ENCODE peak calls at places on chromosomes 4 and X, in four cellular contexts. V is K562, R is HepG2, E is GM12878. J is an unnamed sample.
A peak's percentile ranks its signal among the peaks of the same experiment; 100 is the strongest.

GRCh38 chr4:71259911-71260331 is 78.9 kb upstream of the SLC4A4 start:
- DNase-seq in V (no peak), R (no peak), E (no peak), J (no peak)

GRCh38 chr4:121096629-121097028 is 24.3 kb upstream of the NDNF start:
- DNase-seq in V (peak; percentile 6), R (peak; percentile 7), E (no peak), J (no peak)

GRCh38 chr4:183681119-183681518 is 22.0 kb downstream of the TRAPPC11 start:
- DNase-seq in V (no peak), R (no peak), E (no peak), J (no peak)

GRCh38 chr4:160136021-160136420 is 1033.1 kb downstream of the RAPGEF2 start:
- DNase-seq in V (no peak), R (no peak), E (no peak), J (no peak)

GRCh38 chrX:8413279-8413678 is 51.4 kb upstream of the VCX3B start:
- DNase-seq in V (no peak), R (no peak), E (no peak), J (no peak)

GRCh38 chr4:76782837-76783236 is 115.1 kb downstream of the SOWAHB start:
- DNase-seq in V (no peak), R (no peak), E (no peak), J (no peak)

GRCh38 chr4:185254434-185254833 is 45.0 kb downstream of the SNX25 start:
- DNase-seq in V (no peak), R (peak; percentile 58), E (no peak), J (no peak)

GRCh38 chr4:85113706-85114105 is 147.2 kb upstream of the WDFY3 start:
- DNase-seq in V (no peak), R (no peak), E (no peak), J (no peak)

GRCh38 chr4:113901994-113902787 is 77.3 kb downstream of the ARSJ start:
- DNase-seq in V (no peak), R (peak; percentile 34), E (no peak), J (no peak)

GRCh38 chr4:48960988-48961635 is 25.0 kb upstream of the CWH43 start:
- DNase-seq in V (no peak), R (no peak), E (no peak), J (no peak)

GRCh38 chr4:104976258-104976657 is 170.4 kb upstream of the TET2 start:
- DNase-seq in V (no peak), R (no peak), E (no peak), J (no peak)

GRCh38 chr4:40308528-40309122 is 26.5 kb upstream of the CHRNA9 start:
- DNase-seq in V (no peak), R (no peak), E (no peak), J (peak; percentile 28)

GRCh38 chr4:6705638-6706037 is 4.0 kb downstream of the MRFAP1L1 start:
- DNase-seq in V (no peak), R (no peak), E (no peak), J (no peak)

GRCh38 chr4:145681956-145682355 is 2.0 kb downstream of the C4orf51 start:
- DNase-seq in V (no peak), R (no peak), E (no peak), J (no peak)

GRCh38 chr4:9999956-10000551 is 21.2 kb downstream of the SLC2A9 start:
- DNase-seq in V (no peak), R (no peak), E (no peak), J (no peak)

GRCh38 chr4:140952709-140953108 is 180.6 kb downstream of the RNF150 start:
- DNase-seq in V (no peak), R (no peak), E (no peak), J (no peak)

GRCh38 chr4:55634417-55635128 is 1.5 kb downstream of the NMU start:
- DNase-seq in V (no peak), R (no peak), E (no peak), J (no peak)

GRCh38 chr4:150176559-150176958 is 98.3 kb downstream of the DCLK2 start:
- DNase-seq in V (no peak), R (no peak), E (no peak), J (no peak)

GRCh38 chr4:1973218-1973617 is 35.6 kb downstream of the NELFA start:
- DNase-seq in V (no peak), R (no peak), E (no peak), J (no peak)

GRCh38 chr4:86564795-86565194 is 29.3 kb upstream of the PTPN13 start:
- DNase-seq in V (no peak), R (no peak), E (no peak), J (no peak)

GRCh38 chr4:29309050-29309449 is 1411.1 kb upstream of the PCDH7 start:
- DNase-seq in V (no peak), R (no peak), E (no peak), J (no peak)

GRCh38 chr4:140704392-140704955 is 51.7 kb downstream of the TBC1D9 start:
- DNase-seq in V (no peak), R (no peak), E (no peak), J (no peak)

GRCh38 chr4:138512766-138513165 is 270.6 kb upstream of the SLC7A11 start:
- DNase-seq in V (no peak), R (no peak), E (no peak), J (no peak)

GRCh38 chrX:101999644-102000539 is 68.1 kb upstream of the ZMAT1 start:
- DNase-seq in V (no peak), R (no peak), E (no peak), J (peak; percentile 45)

GRCh38 chrX:5976332-5976731 is 252.3 kb downstream of the NLGN4X start:
- DNase-seq in V (no peak), R (no peak), E (no peak), J (no peak)

GRCh38 chr4:73816814-73817213 is 19.7 kb upstream of the CXCL6 start:
- DNase-seq in V (no peak), R (no peak), E (no peak), J (no peak)

GRCh38 chr4:925171-925570 is 6.9 kb downstream of the GAK start:
- DNase-seq in V (no peak), R (no peak), E (no peak), J (no peak)

GRCh38 chrX:254630-255215 is 26.5 kb upstream of the PLCXD1 start:
- DNase-seq in V (no peak), R (no peak), E (no peak), J (no peak)

GRCh38 chr4:76055005-76055404 is 19.1 kb upstream of the CXCL11 start:
- DNase-seq in V (no peak), R (no peak), E (peak; percentile 74), J (no peak)

GRCh38 chrX:24214568-24214967 is 65.0 kb downstream of the ZFX start:
- DNase-seq in V (no peak), R (no peak), E (no peak), J (no peak)

GRCh38 chrX:111823068-111823467 is 52.9 kb upstream of the TRPC5OS start:
- DNase-seq in V (peak; percentile 36), R (no peak), E (no peak), J (peak; percentile 68)

GRCh38 chr4:139815646-139816601 is 150.3 kb downstream of the MGST2 start:
- DNase-seq in V (peak; percentile 17), R (no peak), E (no peak), J (peak; percentile 53)

GRCh38 chr4:38114435-38114834 is 154.2 kb downstream of the PTTG2 start:
- DNase-seq in V (no peak), R (no peak), E (no peak), J (no peak)

GRCh38 chr4:144399927-144400326 is 246.0 kb upstream of the HHIP start:
- DNase-seq in V (no peak), R (no peak), E (no peak), J (no peak)

DNA sequence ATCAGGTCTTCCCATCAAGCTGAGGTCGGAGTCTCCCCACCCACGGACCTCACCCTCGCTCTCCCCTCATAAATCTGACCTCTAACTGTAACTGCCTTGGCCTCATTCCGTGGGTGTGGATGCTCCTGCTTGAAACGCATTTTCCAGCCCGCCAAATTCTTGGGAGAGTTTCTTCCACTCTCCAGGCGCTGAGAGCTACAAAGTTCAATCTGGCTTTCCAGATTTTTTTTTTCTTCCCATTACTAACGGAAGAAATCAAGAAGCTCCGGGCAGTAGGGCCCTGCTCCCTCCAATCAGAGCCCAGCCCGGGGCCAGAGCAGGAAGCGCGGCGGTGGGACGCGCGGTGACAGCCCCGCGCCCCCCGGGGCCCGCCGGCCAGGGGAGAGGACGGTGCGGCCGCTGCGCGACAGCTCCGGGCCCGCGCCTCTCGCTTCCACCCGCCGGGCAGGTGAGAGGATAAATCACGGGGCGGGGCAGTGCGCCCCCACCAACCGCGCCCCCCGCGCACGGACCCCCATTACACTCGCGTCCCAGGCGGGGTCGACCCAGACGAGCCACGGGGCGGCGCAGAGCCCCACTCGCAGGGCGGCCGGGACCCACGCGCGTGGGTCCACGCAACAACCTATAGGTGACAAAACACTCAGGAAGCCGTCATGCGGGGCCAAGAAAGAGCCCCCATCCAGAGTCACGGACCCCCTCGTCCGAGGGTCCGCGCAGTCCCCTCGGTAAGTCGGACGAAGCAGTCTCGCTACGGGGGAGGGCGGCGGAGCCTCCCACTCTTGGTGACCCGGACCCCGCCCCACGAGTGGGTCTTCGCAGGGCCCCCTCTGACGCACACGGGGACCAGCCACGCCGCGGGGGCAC is 916 bp downstream of the AFAP1 start:
- DNase-seq in V (no peak), R (no peak), E (no peak), J (peak; percentile 36)
- TF ChIP-seq ATF3 in V (no peak), R (no peak), E (no peak), J (no peak)

GRCh38 chr4:95729596-95729995 is 110.3 kb upstream of the PDHA2 start:
- DNase-seq in V (no peak), R (no peak), E (no peak), J (peak; percentile 22)
- TF ChIP-seq ETV6 in V (no peak), R (no peak), E (no peak), J (no peak)

GRCh38 chr4:169485791-169486742 is 126.3 kb downstream of the NEK1 start:
- DNase-seq in V (peak; percentile 14), R (peak; percentile 36), E (peak; percentile 68), J (no peak)

GRCh38 chr4:169485084-169485483 is 127.3 kb downstream of the NEK1 start:
- DNase-seq in V (no peak), R (no peak), E (no peak), J (no peak)

DNA sequence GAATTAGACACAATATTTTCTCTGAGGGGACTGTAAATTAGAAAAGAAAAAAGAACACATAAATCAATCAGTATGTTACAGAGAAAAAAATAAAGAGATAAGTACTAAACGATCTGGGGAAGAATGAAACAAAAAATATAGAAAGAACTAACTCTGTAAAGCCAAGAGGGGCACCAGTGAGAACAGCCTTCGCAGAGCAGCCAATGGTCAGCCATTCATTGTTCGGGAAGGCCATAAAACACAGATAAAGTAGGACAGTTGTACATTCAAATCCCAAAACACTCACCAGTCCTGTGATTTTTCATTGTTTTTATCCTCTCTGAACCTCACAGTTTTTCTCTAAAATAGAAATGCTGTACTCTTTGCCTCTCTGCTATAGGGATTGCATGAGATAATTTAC is 127.9 kb downstream of the NEK1 start:
- DNase-seq in V (no peak), R (no peak), E (no peak), J (no peak)
- TF ChIP-seq CREM in V (no peak), R (no peak), E (no peak), J (no peak)

DNA sequence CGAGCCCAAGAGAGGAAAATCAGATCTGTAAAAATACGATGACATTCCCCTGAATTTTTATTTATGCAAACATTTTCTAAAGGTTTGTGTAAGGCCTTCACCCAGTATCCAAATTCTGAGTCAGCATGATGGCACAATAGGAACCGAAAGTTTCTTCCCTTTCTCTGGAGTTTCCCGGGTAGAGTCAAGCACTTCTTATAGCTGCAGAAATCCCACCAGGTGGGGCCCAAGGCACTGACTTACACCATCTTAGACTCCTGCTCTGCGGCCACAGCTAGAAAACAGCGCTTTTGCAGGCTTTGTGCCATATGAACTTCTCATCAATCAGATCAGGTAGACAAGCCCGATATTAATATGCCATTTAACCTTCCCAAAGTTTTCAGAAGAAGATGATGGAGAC is 13.4 kb downstream of the LEF1 start:
- DNase-seq in V (no peak), R (no peak), E (no peak), J (peak; percentile 55)
- TF ChIP-seq ATF3 in V (no peak), R (no peak), E (no peak), J (no peak)

GRCh38 chr4:102196221-102196620 is 149.1 kb downstream of the SLC39A8 start:
- DNase-seq in V (no peak), R (no peak), E (no peak), J (no peak)
- TF ChIP-seq ETV6 in V (no peak), R (no peak), E (no peak), J (no peak)